ENCODE peak calls at places on chromosomes 11 and 22, in five cellular contexts. X is right lobe of liver, S is IMR-90, H is tibial artery, F is choroid plexus epithelial cell. C is an unnamed sample.

GRCh38 chr11:69425895-69426544 is 55.4 kb upstream of the LINC01488 start:
- DNase-seq in X (no peak), S (no peak), H (no peak), F (no peak), C (no peak)

GRCh38 chr11:29166306-29166705 is 850.5 kb downstream of the KCNA4 start:
- DNase-seq in X (no peak), S (no peak), H (no peak), F (no peak), C (no peak)

GRCh38 chr11:2142762-2143202 is 3.6 kb upstream of the IGF2 start:
- DNase-seq in X (no peak), S (peak), H (no peak), F (no peak), C (peak)

GRCh38 chr22:41504397-41504796 is 35.5 kb downstream of the ACO2 start:
- DNase-seq in X (no peak), S (no peak), H (peak), F (no peak), C (peak)

GRCh38 chr22:40967120-40967760 is 16.1 kb downstream of the RBX1 start:
- DNase-seq in X (no peak), S (no peak), H (no peak), F (no peak), C (no peak)

GRCh38 chr22:38841211-38841610 is 2.6 kb downstream of the NPTXR start:
- DNase-seq in X (no peak), S (no peak), H (no peak), F (no peak), C (no peak)

GRCh38 chr11:130765951-130766649 is 150.2 kb downstream of the SNX19 start:
- DNase-seq in X (no peak), S (no peak), H (no peak), F (no peak), C (peak)

GRCh38 chr11:73376803-73377629 is 817 bp downstream of the RELT start:
- DNase-seq in X (no peak), S (peak), H (peak), F (peak), C (peak)

GRCh38 chr11:126601550-126602215 is 246.2 kb downstream of the ST3GAL4 start:
- DNase-seq in X (no peak), S (no peak), H (no peak), F (no peak), C (no peak)

GRCh38 chr11:122724520-122724919 is 69.0 kb downstream of the UBASH3B start:
- DNase-seq in X (no peak), S (peak), H (no peak), F (peak), C (no peak)

GRCh38 chr22:50269573-50270301 is 443 bp downstream of the MAPK11 start:
- DNase-seq in X (no peak), S (peak), H (no peak), F (peak), C (peak)

GRCh38 chr11:47917643-47918369 is 62.6 kb upstream of the PTPRJ start:
- DNase-seq in X (peak), S (peak), H (peak), F (peak), C (peak)

GRCh38 chr22:38353142-38353629 is 36.0 kb upstream of the CSNK1E start:
- DNase-seq in X (peak), S (peak), H (peak), F (peak), C (peak)

GRCh38 chr11:116193321-116194114 is 579.3 kb downstream of the BUD13 start:
- DNase-seq in X (no peak), S (peak), H (no peak), F (peak), C (peak)

GRCh38 chr22:39367040-39367439 is 17.2 kb downstream of the SYNGR1 start:
- DNase-seq in X (no peak), S (no peak), H (no peak), F (no peak), C (no peak)

GRCh38 chr11:128298271-128298670 is 289.1 kb downstream of the ETS1 start:
- DNase-seq in X (no peak), S (no peak), H (no peak), F (no peak), C (no peak)

GRCh38 chr11:118914178-118914918 is 11.4 kb downstream of the BCL9L start:
- DNase-seq in X (peak), S (no peak), H (no peak), F (no peak), C (no peak)

GRCh38 chr11:80849253-80849652 is 1408.4 kb upstream of the TENM4 start:
- DNase-seq in X (no peak), S (no peak), H (no peak), F (no peak), C (no peak)

GRCh38 chr11:80846979-80847378 is 1406.1 kb upstream of the TENM4 start:
- DNase-seq in X (no peak), S (no peak), H (no peak), F (no peak), C (no peak)

GRCh38 chr22:50521710-50522109 is 3.7 kb downstream of the SCO2 start:
- DNase-seq in X (no peak), S (no peak), H (no peak), F (no peak), C (no peak)

GRCh38 chr22:23831261-23831660 is 7.5 kb downstream of the DERL3 start:
- DNase-seq in X (peak), S (no peak), H (no peak), F (no peak), C (no peak)

GRCh38 chr22:29983296-29983917 is 96.9 kb upstream of the HORMAD2 start:
- DNase-seq in X (no peak), S (no peak), H (no peak), F (no peak), C (no peak)

GRCh38 chr11:40292636-40293585 is 1166.5 kb downstream of the LRRC4C start:
- DNase-seq in X (no peak), S (no peak), H (no peak), F (no peak), C (no peak)
- H3K4me3 ChIP-seq in X (peak), S (peak), H (peak), F (peak), C (peak)

GRCh38 chr11:64090811-64091516 is 55.2 kb downstream of the FLRT1 start:
- DNase-seq in X (no peak), S (peak), H (no peak), F (peak), C (peak)
- TF ChIP-seq CTCF in X (no peak), S (no peak), H (no peak), F (peak), C (no peak)

GRCh38 chr11:121435132-121435531 is 17.0 kb upstream of the SORL1 start:
- DNase-seq in X (no peak), S (no peak), H (no peak), F (no peak), C (no peak)
- H3K4me3 ChIP-seq in X (no peak), S (no peak), H (no peak), F (no peak), C (no peak)

DNA sequence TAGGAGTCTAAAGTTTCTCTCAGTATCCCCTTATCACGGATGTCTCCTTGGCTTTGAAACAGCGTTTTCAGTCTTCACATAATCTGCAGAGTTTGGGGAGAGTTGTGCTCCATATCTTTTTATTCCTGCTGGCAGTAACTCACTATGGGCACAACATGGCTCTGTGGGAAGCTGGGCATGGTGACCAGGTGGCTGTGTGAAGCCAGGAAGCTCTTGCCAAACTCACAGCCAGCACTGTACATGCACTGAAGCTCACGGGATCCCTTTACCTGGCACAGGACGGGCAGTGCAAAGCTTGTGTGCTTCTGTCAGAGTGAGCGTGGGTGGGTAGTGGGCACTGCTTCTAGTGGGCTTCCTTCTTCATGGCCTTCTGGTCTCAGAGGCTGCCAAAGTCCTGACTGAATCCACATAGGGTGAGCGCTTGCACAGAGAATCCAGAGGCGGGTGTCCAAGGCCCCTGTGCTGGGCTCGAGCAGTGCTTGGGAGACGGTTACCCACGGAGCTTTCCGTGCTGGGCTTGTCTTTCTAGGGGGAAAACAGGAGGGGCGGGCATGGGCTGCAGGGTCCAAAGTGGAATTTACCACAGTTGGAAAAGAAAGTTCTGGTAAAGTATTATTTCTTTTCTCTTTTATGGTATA is 10.8 kb upstream of the KDM4E start:
- DNase-seq in X (no peak), S (no peak), H (no peak), F (no peak), C (no peak)
- TF ChIP-seq CTCF in X (no peak), S (no peak), H (no peak), F (no peak), C (no peak)

DNA sequence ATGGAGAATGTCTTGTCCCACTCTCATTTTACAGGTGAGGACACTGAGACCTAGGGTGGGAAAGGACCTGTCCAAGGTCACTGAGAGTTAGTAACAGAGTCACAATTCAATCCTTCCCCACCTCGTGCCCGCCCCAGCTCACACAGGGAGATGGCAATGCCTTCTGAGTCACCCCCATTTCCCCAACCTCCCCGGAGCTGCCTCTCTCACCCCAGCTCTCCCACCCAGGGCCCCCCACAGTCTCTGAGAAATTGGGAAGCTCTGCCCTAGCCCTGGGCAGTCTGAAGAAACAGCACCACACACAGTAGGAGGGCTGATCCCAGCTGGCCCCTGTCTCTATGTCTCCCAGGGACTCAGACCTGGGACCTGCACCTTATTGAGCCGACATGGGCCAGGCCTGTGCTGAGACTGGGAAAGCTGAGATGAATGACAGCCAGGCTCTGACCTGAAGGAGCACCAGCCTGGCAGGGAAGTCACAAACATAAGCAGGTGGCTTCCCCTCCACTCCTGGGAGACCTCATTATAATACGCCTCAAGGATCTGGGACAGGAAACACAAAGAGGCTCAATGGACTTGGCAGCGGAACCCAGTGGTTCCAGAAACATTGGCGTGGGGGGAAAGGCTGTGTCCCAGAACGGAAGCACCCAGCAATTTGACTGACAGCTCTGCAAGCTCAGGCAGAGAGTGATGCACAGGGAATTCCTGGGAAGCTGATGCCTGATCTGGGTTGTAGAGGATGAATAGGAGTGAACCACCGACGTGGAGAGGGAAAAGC is 51.0 kb downstream of the CD6 start:
- DNase-seq in X (no peak), S (no peak), H (no peak), F (no peak), C (no peak)
- H3K4me3 ChIP-seq in X (no peak), S (no peak), H (no peak), F (no peak), C (no peak)

GRCh38 chr22:43829904-43830851 is 18.1 kb upstream of the EFCAB6 start:
- DNase-seq in X (peak), S (peak), H (peak), F (peak), C (peak)

GRCh38 chr22:43833286-43834240 is 21.5 kb upstream of the EFCAB6 start:
- DNase-seq in X (no peak), S (no peak), H (no peak), F (no peak), C (no peak)

GRCh38 chr22:43832393-43833265 is 20.5 kb upstream of the EFCAB6 start:
- DNase-seq in X (no peak), S (no peak), H (no peak), F (no peak), C (no peak)

GRCh38 chr22:43830931-43831560 is 18.9 kb upstream of the EFCAB6 start:
- DNase-seq in X (no peak), S (no peak), H (no peak), F (no peak), C (no peak)

DNA sequence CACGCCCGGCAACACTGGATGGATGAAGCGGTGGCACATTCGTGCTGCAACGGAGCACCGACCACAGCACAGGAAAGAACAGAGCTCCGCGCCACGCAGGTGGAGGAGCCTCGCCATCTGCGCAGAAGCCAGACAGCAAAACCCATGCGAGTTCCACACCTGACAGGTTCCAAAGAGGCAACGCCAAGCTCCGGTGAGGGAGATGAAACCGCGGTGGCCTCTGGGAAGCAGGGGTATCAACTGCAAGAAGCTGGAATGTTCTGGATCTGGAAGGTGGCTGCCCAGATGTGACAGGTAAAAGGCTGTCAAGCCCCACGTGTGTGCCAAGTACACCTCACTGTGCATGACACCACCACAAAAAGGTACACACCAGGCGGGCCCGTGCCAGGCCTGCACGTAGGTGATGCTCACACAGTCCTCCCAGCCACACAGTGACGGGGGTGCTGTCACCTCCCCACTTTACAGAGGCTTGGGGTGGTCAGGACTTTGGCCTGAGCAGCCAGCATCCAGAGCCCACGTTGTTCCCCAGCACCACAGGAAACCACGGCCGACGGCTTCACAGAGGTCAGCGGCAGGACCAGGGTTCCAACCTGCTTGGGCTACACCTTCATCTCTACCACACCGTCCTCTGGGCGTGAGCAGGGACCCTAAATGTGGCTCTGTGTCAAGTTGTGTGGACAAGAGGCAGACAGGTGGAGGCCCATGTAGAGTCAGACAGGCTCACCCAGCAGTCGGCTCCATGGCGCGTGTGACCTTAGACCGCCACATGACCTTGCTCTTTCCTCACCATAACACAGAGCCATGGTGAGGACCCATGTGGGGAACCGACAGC is 19.7 kb upstream of the EFCAB6 start:
- DNase-seq in X (no peak), S (no peak), H (no peak), F (no peak), C (no peak)
- TF ChIP-seq CTCF in X (no peak), S (no peak), H (no peak), F (no peak), C (no peak)

DNA sequence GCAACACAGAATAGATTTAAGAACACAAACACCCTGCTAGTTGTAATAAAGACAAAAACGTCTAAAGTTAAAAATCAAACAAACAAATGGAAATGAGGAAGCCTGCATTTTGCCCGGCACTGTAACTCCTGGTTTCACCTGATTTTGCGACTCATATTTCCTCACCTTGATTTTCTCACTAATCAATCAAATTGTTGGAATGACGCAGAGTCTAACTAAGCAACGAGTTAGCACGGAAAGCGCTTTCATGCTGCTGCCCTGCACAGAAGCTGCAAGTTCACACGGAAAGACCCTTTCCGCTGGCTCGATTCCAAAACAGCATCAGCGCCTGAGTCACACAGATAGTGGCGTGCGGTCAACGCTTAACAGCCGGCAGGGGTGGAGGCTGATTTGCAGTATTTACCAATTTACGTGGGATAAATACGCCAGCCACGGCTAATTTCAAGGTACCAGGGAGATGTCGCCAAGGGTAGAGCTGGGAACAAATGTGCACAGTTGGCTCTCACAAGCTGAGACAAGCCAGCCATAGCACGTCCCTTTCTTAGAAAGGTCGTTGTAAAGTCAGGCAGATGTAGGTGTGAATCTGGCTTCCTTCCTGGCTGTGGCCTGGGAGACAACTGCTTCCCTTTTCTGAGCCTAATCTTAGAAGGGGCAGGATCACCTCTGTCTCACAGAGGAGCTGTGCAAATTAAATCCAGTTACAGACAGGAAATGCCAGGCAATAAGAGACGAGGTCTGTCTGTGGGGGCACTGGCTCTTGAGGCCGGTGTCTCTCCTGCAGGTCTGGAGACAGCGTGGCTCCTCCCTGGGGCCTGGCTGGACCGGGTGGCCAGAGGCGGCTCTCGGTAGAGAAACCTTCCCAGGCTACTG is 76.9 kb upstream of the TTLL12 start:
- DNase-seq in X (peak), S (peak), H (peak), F (peak), C (peak)
- H3K4me3 ChIP-seq in X (no peak), S (no peak), H (no peak), F (peak), C (no peak)

GRCh38 chr22:17540481-17540880 is 22.8 kb upstream of the SLC25A18 start:
- DNase-seq in X (no peak), S (no peak), H (no peak), F (no peak), C (no peak)
- TF ChIP-seq CTCF in X (peak), S (no peak), H (no peak), F (no peak), C (no peak)